ENCODE peak calls at places on chromosomes 4 and X, in eight cellular contexts. M is mammary epithelial cell, T is brain microvascular endothelial cell, K is GM13976, Y is esophagus muscularis mucosa, B is dorsolateral prefrontal cortex, Z is astrocyte of the spinal cord, D is lung. X is an unnamed sample.

GRCh38 chrX:1597345-1598020 is 6.1 kb downstream of the AKAP17A start:
- DNase-seq in K (no peak), B (no peak), D (no peak), M (no peak), T (no peak), Y (no peak), Z (no peak), X (no peak)

GRCh38 chrX:44306336-44306735 is 37.1 kb downstream of the EFHC2 start:
- DNase-seq in K (no peak), T (peak; percentile 4), D (no peak), Z (peak; percentile 15), B (no peak), M (peak; percentile 20), Y (no peak), X (no peak)

GRCh38 chr4:10100734-10101216 is 15.8 kb downstream of the WDR1 start:
- DNase-seq in D (no peak), T (no peak), K (no peak), Z (no peak), Y (no peak), M (no peak), B (no peak), X (no peak)

GRCh38 chr4:78748361-78748760 is 27.8 kb upstream of the BMP2K start:
- DNase-seq in D (no peak), B (no peak), K (no peak), M (peak; percentile 7), Y (no peak), T (no peak), Z (no peak), X (no peak)

GRCh38 chr4:40688446-40689095 is 58.9 kb upstream of the RBM47 start:
- DNase-seq in T (no peak), Y (no peak), B (no peak), D (no peak), M (peak; percentile 30), K (no peak), Z (no peak), X (no peak)

GRCh38 chr4:77332696-77333270 is 175.8 kb downstream of the CCNG2 start:
- DNase-seq in B (no peak), K (no peak), M (peak; percentile 35), D (no peak), Z (no peak), T (no peak), Y (no peak), X (no peak)

GRCh38 chr4:72314869-72315268 is 254.2 kb downstream of the ADAMTS3 start:
- DNase-seq in K (no peak), M (peak; percentile 66), T (peak; percentile 57), D (no peak), Y (no peak), B (no peak), Z (peak; percentile 87), X (no peak)

GRCh38 chr4:125741825-125742452 is 427.2 kb downstream of the FAT4 start:
- DNase-seq in K (no peak), Z (peak; percentile 61), T (no peak), M (peak; percentile 20), B (no peak), D (no peak), Y (no peak), X (no peak)

GRCh38 chr4:62709618-62710252 is 1509.6 kb downstream of the ADGRL3 start:
- DNase-seq in D (no peak), Z (peak; percentile 43), B (no peak), K (peak; percentile 20), M (peak; percentile 3), Y (no peak), T (peak; percentile 24), X (no peak)

GRCh38 chr4:175369087-175369486 is 443.0 kb downstream of the GPM6A start:
- DNase-seq in D (no peak), K (no peak), M (peak; percentile 57), T (peak; percentile 86), Z (peak; percentile 72), Y (no peak), B (no peak), X (no peak)

DNA sequence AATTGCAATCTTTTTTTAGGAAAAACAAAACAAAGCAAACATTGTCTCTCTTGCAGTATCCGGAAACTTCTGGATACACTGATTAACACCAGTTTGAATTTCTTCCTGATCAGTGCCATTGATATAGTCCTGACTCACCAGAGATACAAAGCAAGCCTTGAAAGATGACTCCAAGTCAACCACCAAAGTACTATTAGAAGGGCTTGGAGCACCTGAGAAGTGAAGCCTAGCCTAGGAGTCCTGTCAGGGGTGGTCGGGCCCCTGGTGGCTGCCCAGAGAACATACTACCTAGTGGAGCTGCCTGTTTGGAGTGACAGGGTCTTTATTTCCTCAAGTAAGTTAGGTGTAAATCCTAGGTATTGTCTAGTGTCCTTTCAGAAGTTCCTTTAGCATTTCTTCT is 593.2 kb downstream of the ZNF674 start:
- DNase-seq in K (no peak), T (no peak), Y (no peak), B (no peak), M (peak; percentile 59), Z (no peak), D (no peak), X (no peak)
- TF ChIP-seq CTCF in K (no peak), T (peak; percentile 33), Y (no peak), B (no peak), M (no peak), Z (peak; percentile 4), D (no peak), X (no peak)

GRCh38 chrX:115142057-115142456 is 47.2 kb upstream of the RBMXL3 start:
- DNase-seq in Z (no peak), B (no peak), Y (no peak), K (no peak), T (peak; percentile 1), M (no peak), D (no peak), X (no peak)

DNA sequence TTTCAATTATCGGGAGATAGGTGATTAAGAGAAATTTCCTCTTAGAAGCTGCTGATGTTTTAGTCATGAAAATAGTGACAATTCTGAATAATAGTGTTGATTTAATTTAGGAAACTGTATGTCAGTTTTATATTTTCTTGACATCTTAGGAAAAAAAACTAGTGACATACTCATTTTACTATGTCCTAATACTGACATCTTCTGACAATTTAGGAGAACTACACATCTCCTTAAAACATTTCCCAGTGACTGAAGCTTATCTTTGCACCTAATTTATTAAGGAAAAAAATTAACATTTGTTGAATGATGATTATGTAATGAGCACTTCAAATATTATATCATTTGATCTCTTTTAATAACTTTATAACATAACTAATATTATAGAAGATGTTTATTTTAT is 42.0 kb upstream of the RBMXL3 start:
- DNase-seq in Z (peak; percentile 29), B (no peak), K (peak; percentile 9), M (peak; percentile 4), T (no peak), D (no peak), Y (no peak), X (no peak)
- TF ChIP-seq CTCF in Z (peak; percentile 44), B (peak; percentile 72), K (no peak), M (peak; percentile 57), T (peak; percentile 3), D (no peak), Y (peak; percentile 55), X (no peak)

GRCh38 chr4:182923796-182924365 is 6.7 kb upstream of the DCTD start:
- DNase-seq in Z (no peak), T (no peak), D (no peak), B (no peak), K (no peak), Y (no peak), M (no peak), X (no peak)

GRCh38 chr4:182924497-182924896 is 7.3 kb upstream of the DCTD start:
- DNase-seq in M (no peak), Y (no peak), D (no peak), B (no peak), K (no peak), T (peak; percentile 29), Z (no peak), X (no peak)

GRCh38 chr4:182923376-182923775 is 6.2 kb upstream of the DCTD start:
- DNase-seq in D (no peak), T (no peak), Z (no peak), M (no peak), K (no peak), Y (no peak), B (no peak), X (no peak)

GRCh38 chr4:182927505-182927904 is 10.3 kb upstream of the DCTD start:
- DNase-seq in T (no peak), Z (no peak), D (no peak), B (no peak), M (no peak), K (no peak), Y (no peak), X (no peak)

GRCh38 chr4:182925298-182925738 is 8.1 kb upstream of the DCTD start:
- DNase-seq in Z (peak; percentile 76), T (peak; percentile 63), Y (no peak), B (peak; percentile 70), K (peak; percentile 65), D (peak; percentile 48), M (peak; percentile 64), X (peak; percentile 50)
- TF ChIP-seq CTCF in Z (peak; percentile 65), T (peak; percentile 80), Y (peak; percentile 33), B (peak; percentile 80), K (peak; percentile 68), D (peak; percentile 54), M (peak; percentile 72), X (no peak)

GRCh38 chrX:14344172-14344940 is 185.0 kb upstream of the GLRA2 start:
- DNase-seq in B (no peak), K (no peak), Y (no peak), Z (no peak), T (no peak), D (no peak), M (peak; percentile 52), X (no peak)
- TF ChIP-seq CTCF in B (no peak), K (no peak), Y (no peak), Z (no peak), T (no peak), D (no peak), M (no peak), X (no peak)